ENCODE peak calls at places on chromosomes 5 and 9, in six cellular contexts. T is brain microvascular endothelial cell, W is fibroblast of lung, Q is left ventricle myocardium inferior, A is ELR, J is cardiac fibroblast. V is an unnamed sample.

GRCh38 chr5:96614110-96614691 is 48.0 kb upstream of the CAST start:
- DNase-seq in T (peak; percentile 93), W (peak; percentile 94), Q (no peak), A (peak; percentile 97), J (peak; percentile 97), V (peak; percentile 33)

GRCh38 chr5:9646843-9647242 is 16.7 kb upstream of the TAS2R1 start:
- DNase-seq in T (no peak), W (no peak), Q (no peak), A (no peak), J (no peak), V (no peak)

GRCh38 chr5:103035701-103036100 is 84.2 kb downstream of the GIN1 start:
- DNase-seq in T (no peak), W (no peak), Q (no peak), A (no peak), J (peak; percentile 17), V (no peak)

GRCh38 chr5:54519083-54519541 is 1.6 kb downstream of the SNX18 start:
- DNase-seq in T (no peak), W (no peak), Q (no peak), A (no peak), J (no peak), V (no peak)

GRCh38 chr9:13026956-13027355 is 252.1 kb downstream of the LURAP1L start:
- DNase-seq in T (no peak), W (no peak), Q (no peak), A (no peak), J (no peak), V (no peak)

GRCh38 chr5:96566775-96567174 is 95.4 kb upstream of the CAST start:
- DNase-seq in T (no peak), W (no peak), Q (no peak), A (peak; percentile 4), J (no peak), V (no peak)

GRCh38 chr5:40037703-40038102 is 612.9 kb upstream of the DAB2 start:
- DNase-seq in T (no peak), W (no peak), Q (no peak), A (no peak), J (no peak), V (no peak)

GRCh38 chr5:147483961-147484707 is 25.7 kb downstream of the DPYSL3 start:
- DNase-seq in T (peak; percentile 58), W (peak; percentile 99), Q (peak; percentile 67), A (peak; percentile 70), J (peak; percentile 95), V (peak; percentile 50)

GRCh38 chr5:173781826-173782670 is 106.1 kb upstream of the CPEB4 start:
- DNase-seq in T (peak; percentile 89), W (peak; percentile 85), Q (peak; percentile 75), A (peak; percentile 93), J (peak; percentile 97), V (peak; percentile 48)

GRCh38 chr5:141637693-141638419 is 1.1 kb downstream of the RELL2 start:
- DNase-seq in T (peak; percentile 46), W (peak; percentile 38), Q (peak; percentile 56), A (peak; percentile 67), J (peak; percentile 56), V (no peak)

GRCh38 chr9:84297162-84297821 is 43.3 kb downstream of the SLC28A3 start:
- DNase-seq in T (peak; percentile 73), W (peak; percentile 83), Q (no peak), A (peak; percentile 84), J (peak; percentile 71), V (no peak)

GRCh38 chr9:38249587-38250210 is 142.8 kb upstream of the ALDH1B1 start:
- DNase-seq in T (no peak), W (no peak), Q (no peak), A (no peak), J (no peak), V (no peak)

GRCh38 chr5:79480991-79481390 is 32.9 kb downstream of the HOMER1 start:
- DNase-seq in T (no peak), W (no peak), Q (no peak), A (no peak), J (no peak), V (no peak)

V was measured in omental fat pad.